ENCODE peak calls at places on chromosome 10, in four cellular contexts. One of them, this sample, is unnamed.

GRCh38 chr10:117921421-117921820 is 125.3 kb downstream of the RAB11FIP2 start:
- DNase-seq in HepG2: no peak
- DNase-seq in HCT116: no peak
- DNase-seq in K562: no peak
- DNase-seq in this sample: no peak

GRCh38 chr10:115092555-115093285 is 445 bp upstream of the ATRNL1 start:
- DNase-seq in HepG2: no peak
- DNase-seq in HCT116: no peak
- DNase-seq in K562: no peak
- DNase-seq in this sample: no peak

GRCh38 chr10:93916257-93917063 is 22.7 kb downstream of the SLC35G1 start:
- DNase-seq in HepG2: peak
- DNase-seq in HCT116: peak
- DNase-seq in K562: no peak
- DNase-seq in this sample: no peak

GRCh38 chr10:22723343-22723779 is 9.0 kb upstream of the PIP4K2A start:
- DNase-seq in HepG2: no peak
- DNase-seq in HCT116: no peak
- DNase-seq in K562: no peak
- DNase-seq in this sample: no peak

GRCh38 chr10:89029785-89030437 is 39.3 kb downstream of the FAS start:
- DNase-seq in HepG2: peak
- DNase-seq in HCT116: peak
- DNase-seq in K562: peak
- DNase-seq in this sample: peak

GRCh38 chr10:71795248-71795647 is 21.9 kb upstream of the VSIR start:
- DNase-seq in HepG2: no peak
- DNase-seq in HCT116: no peak
- DNase-seq in K562: peak
- DNase-seq in this sample: no peak

GRCh38 chr10:5618829-5619228 is 47.6 kb downstream of the ASB13 start:
- DNase-seq in HepG2: no peak
- DNase-seq in HCT116: no peak
- DNase-seq in K562: no peak
- DNase-seq in this sample: no peak

GRCh38 chr10:58948303-58948702 is 228.1 kb upstream of the PHYHIPL start:
- DNase-seq in HepG2: no peak
- DNase-seq in HCT116: no peak
- DNase-seq in K562: no peak
- DNase-seq in this sample: no peak

GRCh38 chr10:48523212-48523819 is 81.6 kb downstream of the ARHGAP22 start:
- DNase-seq in HepG2: no peak
- DNase-seq in HCT116: peak
- DNase-seq in K562: peak
- DNase-seq in this sample: no peak

GRCh38 chr10:112912441-112912911 is 37.6 kb upstream of the TCF7L2 start:
- DNase-seq in HepG2: peak
- DNase-seq in HCT116: peak
- DNase-seq in K562: no peak
- DNase-seq in this sample: no peak

GRCh38 chr10:132813001-132813401 is 27.1 kb upstream of the NKX6-2 start:
- DNase-seq in HepG2: no peak
- DNase-seq in HCT116: no peak
- DNase-seq in K562: no peak
- DNase-seq in this sample: no peak

GRCh38 chr10:15504101-15504840 is 133.2 kb upstream of the FAM171A1 start:
- DNase-seq in HepG2: no peak
- DNase-seq in HCT116: no peak
- DNase-seq in K562: no peak
- DNase-seq in this sample: no peak

GRCh38 chr10:103748020-103748419 is 107.4 kb downstream of the SH3PXD2A start:
- DNase-seq in HepG2: no peak
- DNase-seq in HCT116: no peak
- DNase-seq in K562: no peak
- DNase-seq in this sample: no peak

GRCh38 chr10:12943425-12943824 is 58.1 kb downstream of the CCDC3 start:
- DNase-seq in HepG2: no peak
- DNase-seq in HCT116: no peak
- DNase-seq in K562: no peak
- DNase-seq in this sample: no peak

GRCh38 chr10:121891103-121891502 is 36.7 kb downstream of the ATE1 start:
- DNase-seq in HepG2: no peak
- DNase-seq in HCT116: no peak
- DNase-seq in K562: no peak
- DNase-seq in this sample: no peak

GRCh38 chr10:107686095-107686494 is 521.6 kb upstream of the SORCS1 start:
- DNase-seq in HepG2: no peak
- DNase-seq in HCT116: no peak
- DNase-seq in K562: no peak
- DNase-seq in this sample: no peak

GRCh38 chr10:33154590-33154989 is 179.9 kb downstream of the NRP1 start:
- DNase-seq in HepG2: no peak
- DNase-seq in HCT116: no peak
- DNase-seq in K562: no peak
- DNase-seq in this sample: no peak

GRCh38 chr10:95447733-95448132 is 113.4 kb downstream of the SORBS1 start:
- DNase-seq in HepG2: no peak
- DNase-seq in HCT116: no peak
- DNase-seq in K562: no peak
- DNase-seq in this sample: no peak

GRCh38 chr10:63977329-63977923 is 456.2 kb downstream of the REEP3 start:
- DNase-seq in HepG2: peak
- DNase-seq in HCT116: peak
- DNase-seq in K562: peak
- DNase-seq in this sample: peak

GRCh38 chr10:128102480-128103228 is 23.6 kb downstream of the MKI67 start:
- DNase-seq in HepG2: no peak
- DNase-seq in HCT116: no peak
- DNase-seq in K562: no peak
- DNase-seq in this sample: no peak

GRCh38 chr10:86400705-86401587 is 34.4 kb upstream of the GRID1 start:
- DNase-seq in HepG2: peak
- DNase-seq in HCT116: peak
- DNase-seq in K562: no peak
- DNase-seq in this sample: no peak

GRCh38 chr10:80518143-80518806 is 19.4 kb upstream of the SH2D4B start:
- DNase-seq in HepG2: no peak
- DNase-seq in HCT116: no peak
- DNase-seq in K562: no peak
- DNase-seq in this sample: no peak

DNA sequence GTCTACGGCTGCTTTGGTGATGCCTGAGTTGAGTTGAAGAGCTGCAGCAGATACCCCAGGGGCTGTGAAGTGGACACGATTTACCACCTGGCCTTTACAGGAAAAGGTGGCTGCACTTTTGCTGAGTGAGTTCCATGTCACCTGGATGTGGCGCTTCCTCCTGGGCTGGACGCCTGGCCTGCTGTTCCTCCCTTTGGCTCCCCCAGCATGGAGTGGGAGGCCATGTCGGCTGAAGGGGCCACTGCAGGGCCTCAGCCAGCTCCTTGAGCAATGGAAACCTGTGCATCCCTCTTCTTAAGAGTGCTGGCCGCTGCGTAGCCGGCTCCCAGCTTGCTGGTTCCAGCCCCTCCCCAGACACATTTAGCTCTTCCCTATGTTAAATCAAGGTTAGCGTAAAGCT is 221.0 kb downstream of the GLRX3 start:
- DNase-seq in HepG2: no peak
- DNase-seq in HCT116: no peak
- DNase-seq in K562: no peak
- DNase-seq in this sample: no peak
- TF ChIP-seq POLR2AphosphoS5 in HepG2: no peak
- TF ChIP-seq POLR2AphosphoS5 in HCT116: no peak
- TF ChIP-seq POLR2AphosphoS5 in K562: no peak
- TF ChIP-seq POLR2AphosphoS5 in this sample: no peak

GRCh38 chr10:51010977-51011376 is 63.3 kb upstream of the PRKG1 start:
- DNase-seq in HepG2: peak
- DNase-seq in HCT116: peak
- DNase-seq in K562: peak
- DNase-seq in this sample: peak
- TF ChIP-seq TCF7L2 in HepG2: no peak
- TF ChIP-seq TCF7L2 in HCT116: no peak
- TF ChIP-seq TCF7L2 in K562: no peak
- TF ChIP-seq TCF7L2 in this sample: no peak

GRCh38 chr10:79001082-79001885 is 67.5 kb upstream of the ZMIZ1 start:
- DNase-seq in HepG2: no peak
- DNase-seq in HCT116: no peak
- DNase-seq in K562: no peak
- DNase-seq in this sample: no peak
- TF ChIP-seq SIN3A in HepG2: no peak
- TF ChIP-seq SIN3A in HCT116: no peak
- TF ChIP-seq SIN3A in K562: no peak
- TF ChIP-seq SIN3A in this sample: no peak

DNA sequence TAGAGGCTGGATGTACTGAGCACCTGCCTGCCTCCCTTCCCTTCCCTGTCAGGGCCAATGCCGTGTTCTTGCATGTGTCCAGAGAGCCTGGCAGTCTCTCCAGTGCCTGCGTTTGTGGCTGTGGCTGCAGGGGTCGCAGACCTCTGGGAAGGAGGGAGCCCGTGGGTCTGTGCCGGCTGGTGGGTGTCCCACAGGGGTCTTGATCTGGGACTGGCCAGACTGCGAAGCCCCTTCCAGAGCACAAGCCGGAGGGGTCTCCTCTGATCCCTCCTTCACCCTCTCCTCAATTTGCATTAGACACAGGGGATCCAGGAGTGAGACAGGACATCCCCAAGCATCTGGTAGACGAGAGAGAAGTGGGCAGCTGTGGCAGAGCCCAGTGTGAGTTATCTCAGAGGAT is 199.2 kb downstream of the ADARB2 start:
- DNase-seq in HepG2: no peak
- DNase-seq in HCT116: no peak
- DNase-seq in K562: no peak
- DNase-seq in this sample: no peak
- TF ChIP-seq POLR2AphosphoS5 in HepG2: no peak
- TF ChIP-seq POLR2AphosphoS5 in HCT116: no peak
- TF ChIP-seq POLR2AphosphoS5 in K562: no peak
- TF ChIP-seq POLR2AphosphoS5 in this sample: no peak

GRCh38 chr10:52121688-52122087 is 192.4 kb upstream of the DKK1 start:
- DNase-seq in HepG2: no peak
- DNase-seq in HCT116: no peak
- DNase-seq in K562: no peak
- DNase-seq in this sample: no peak

GRCh38 chr10:52115823-52116222 is 198.3 kb upstream of the DKK1 start:
- DNase-seq in HepG2: no peak
- DNase-seq in HCT116: no peak
- DNase-seq in K562: no peak
- DNase-seq in this sample: no peak

GRCh38 chr10:52119507-52119906 is 194.6 kb upstream of the DKK1 start:
- DNase-seq in HepG2: no peak
- DNase-seq in HCT116: no peak
- DNase-seq in K562: no peak
- DNase-seq in this sample: no peak
- TF ChIP-seq TCF7L2 in HepG2: no peak
- TF ChIP-seq TCF7L2 in HCT116: no peak
- TF ChIP-seq TCF7L2 in K562: no peak
- TF ChIP-seq TCF7L2 in this sample: no peak

GRCh38 chr10:49663596-49663995 is 15.9 kb upstream of the C10orf53 start:
- DNase-seq in HepG2: no peak
- DNase-seq in HCT116: no peak
- DNase-seq in K562: no peak
- DNase-seq in this sample: no peak
- TF ChIP-seq SIN3A in HepG2: no peak
- TF ChIP-seq SIN3A in HCT116: no peak
- TF ChIP-seq SIN3A in K562: no peak
- TF ChIP-seq SIN3A in this sample: no peak

GRCh38 chr10:97686301-97686961 is 610 bp downstream of the AVPI1 start:
- DNase-seq in HepG2: no peak
- DNase-seq in HCT116: no peak
- DNase-seq in K562: no peak
- DNase-seq in this sample: no peak

GRCh38 chr10:97686962-97687784 is at the start of gene AVPI1:
- DNase-seq in HepG2: peak
- DNase-seq in HCT116: peak
- DNase-seq in K562: peak
- DNase-seq in this sample: peak

GRCh38 chr10:97690138-97690537 is 3.1 kb upstream of the AVPI1 start:
- DNase-seq in HepG2: no peak
- DNase-seq in HCT116: no peak
- DNase-seq in K562: no peak
- DNase-seq in this sample: no peak

GRCh38 chr10:97687785-97688781 is 1.0 kb upstream of the AVPI1 start:
- DNase-seq in HepG2: peak
- DNase-seq in HCT116: no peak
- DNase-seq in K562: no peak
- DNase-seq in this sample: no peak

DNA sequence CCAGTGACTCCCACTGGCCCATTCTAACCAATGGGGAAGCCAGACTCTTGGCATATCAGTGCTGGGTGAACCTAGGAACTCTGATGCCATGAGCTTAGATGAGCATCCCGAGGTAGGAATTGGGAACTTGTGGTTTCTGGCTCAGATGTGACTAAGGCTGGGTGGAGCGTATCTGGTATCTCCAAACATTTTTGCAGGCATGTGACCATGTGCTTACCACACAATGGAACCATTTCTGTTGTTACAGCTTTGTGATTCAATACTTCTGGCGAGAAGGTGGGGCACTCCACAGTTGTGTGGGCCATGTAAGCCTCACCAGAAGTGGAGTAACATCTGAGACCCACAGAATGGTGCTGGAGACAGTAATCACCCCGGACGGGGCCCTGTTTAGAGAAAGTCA is 2.6 kb upstream of the AVPI1 start:
- DNase-seq in HepG2: no peak
- DNase-seq in HCT116: peak
- DNase-seq in K562: no peak
- DNase-seq in this sample: no peak
- TF ChIP-seq POLR2AphosphoS5 in HepG2: no peak
- TF ChIP-seq POLR2AphosphoS5 in HCT116: no peak
- TF ChIP-seq POLR2AphosphoS5 in K562: no peak
- TF ChIP-seq POLR2AphosphoS5 in this sample: no peak

GRCh38 chr10:44363716-44364115 is 21.2 kb downstream of the CXCL12 start:
- DNase-seq in HepG2: no peak
- DNase-seq in HCT116: no peak
- DNase-seq in K562: no peak
- DNase-seq in this sample: no peak
- TF ChIP-seq TCF7L2 in HepG2: no peak
- TF ChIP-seq TCF7L2 in HCT116: no peak
- TF ChIP-seq TCF7L2 in K562: no peak
- TF ChIP-seq TCF7L2 in this sample: no peak

DNA sequence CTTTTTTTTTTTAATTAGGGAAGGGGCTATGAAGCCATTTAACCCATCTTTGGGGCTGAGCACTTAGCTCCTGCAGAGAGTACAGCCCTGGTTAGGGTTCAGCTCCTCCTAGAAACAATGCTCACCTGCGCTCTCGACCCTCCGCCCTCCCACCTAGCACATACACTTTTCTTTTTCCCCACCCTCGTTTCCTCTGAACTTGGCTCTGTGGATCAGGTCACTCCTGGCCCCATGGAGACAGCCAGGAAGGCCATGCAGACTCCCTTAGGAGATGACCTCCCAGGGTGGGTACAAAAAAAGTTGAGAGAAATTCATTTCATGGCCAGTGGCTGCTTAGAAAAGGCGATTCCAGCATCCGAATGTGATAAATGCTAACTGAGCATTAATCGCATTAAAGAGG is 15.8 kb downstream of the PAX2 start:
- DNase-seq in HepG2: no peak
- DNase-seq in HCT116: no peak
- DNase-seq in K562: no peak
- DNase-seq in this sample: no peak
- TF ChIP-seq SIN3A in HepG2: no peak
- TF ChIP-seq SIN3A in HCT116: no peak
- TF ChIP-seq SIN3A in K562: no peak
- TF ChIP-seq SIN3A in this sample: no peak

This sample was measured in Panc1.